ENCODE peak calls at places on chromosomes 16 and 17, in eight cellular contexts. One of them, this sample, is unnamed.

GRCh38 chr16:17839272-17839671 is 368.5 kb upstream of the XYLT1 start:
- DNase-seq in stomach: no peak
- DNase-seq in heart right ventricle: no peak
- DNase-seq in GM23248: no peak
- DNase-seq in dorsolateral prefrontal cortex: no peak
- DNase-seq in cardiac fibroblast: no peak
- DNase-seq in fibroblast of the aortic adventitia: peak
- DNase-seq in A549: no peak
- DNase-seq in this sample: no peak

GRCh38 chr16:27827765-27828164 is 235.7 kb downstream of the GSG1L start:
- DNase-seq in stomach: no peak
- DNase-seq in heart right ventricle: no peak
- DNase-seq in GM23248: no peak
- DNase-seq in dorsolateral prefrontal cortex: no peak
- DNase-seq in cardiac fibroblast: no peak
- DNase-seq in fibroblast of the aortic adventitia: no peak
- DNase-seq in A549: no peak
- DNase-seq in this sample: no peak

GRCh38 chr16:1990336-1991134 is 765 bp downstream of the SYNGR3 start:
- DNase-seq in stomach: peak
- DNase-seq in heart right ventricle: peak
- DNase-seq in GM23248: no peak
- DNase-seq in dorsolateral prefrontal cortex: peak
- DNase-seq in cardiac fibroblast: no peak
- DNase-seq in fibroblast of the aortic adventitia: no peak
- DNase-seq in A549: no peak
- DNase-seq in this sample: no peak

GRCh38 chr17:28928061-28928460 is 23.3 kb downstream of the PHF12 start:
- DNase-seq in stomach: no peak
- DNase-seq in heart right ventricle: no peak
- DNase-seq in GM23248: peak
- DNase-seq in dorsolateral prefrontal cortex: no peak
- DNase-seq in cardiac fibroblast: no peak
- DNase-seq in fibroblast of the aortic adventitia: peak
- DNase-seq in A549: no peak
- DNase-seq in this sample: no peak

GRCh38 chr17:50596191-50597037 is 35.9 kb downstream of the CACNA1G start:
- DNase-seq in stomach: no peak
- DNase-seq in heart right ventricle: no peak
- DNase-seq in GM23248: no peak
- DNase-seq in dorsolateral prefrontal cortex: no peak
- DNase-seq in cardiac fibroblast: no peak
- DNase-seq in fibroblast of the aortic adventitia: no peak
- DNase-seq in A549: no peak
- DNase-seq in this sample: no peak

GRCh38 chr16:51565149-51565548 is 414.1 kb upstream of the SALL1 start:
- DNase-seq in stomach: no peak
- DNase-seq in heart right ventricle: no peak
- DNase-seq in GM23248: no peak
- DNase-seq in dorsolateral prefrontal cortex: no peak
- DNase-seq in cardiac fibroblast: no peak
- DNase-seq in fibroblast of the aortic adventitia: no peak
- DNase-seq in A549: no peak
- DNase-seq in this sample: no peak

GRCh38 chr17:27571563-27572129 is 59.3 kb upstream of the LGALS9 start:
- DNase-seq in stomach: no peak
- DNase-seq in heart right ventricle: no peak
- DNase-seq in GM23248: no peak
- DNase-seq in dorsolateral prefrontal cortex: no peak
- DNase-seq in cardiac fibroblast: no peak
- DNase-seq in fibroblast of the aortic adventitia: no peak
- DNase-seq in A549: no peak
- DNase-seq in this sample: no peak

GRCh38 chr17:57948555-57949420 is 6.4 kb downstream of the CUEDC1 start:
- DNase-seq in stomach: no peak
- DNase-seq in heart right ventricle: peak
- DNase-seq in GM23248: peak
- DNase-seq in dorsolateral prefrontal cortex: no peak
- DNase-seq in cardiac fibroblast: peak
- DNase-seq in fibroblast of the aortic adventitia: peak
- DNase-seq in A549: peak
- DNase-seq in this sample: peak

GRCh38 chr17:78250891-78251772 is 19.7 kb downstream of the TMEM235 start:
- DNase-seq in stomach: peak
- DNase-seq in heart right ventricle: peak
- DNase-seq in GM23248: peak
- DNase-seq in dorsolateral prefrontal cortex: peak
- DNase-seq in cardiac fibroblast: peak
- DNase-seq in fibroblast of the aortic adventitia: peak
- DNase-seq in A549: peak
- DNase-seq in this sample: peak

GRCh38 chr17:78251773-78252103 is 20.3 kb downstream of the TMEM235 start:
- DNase-seq in stomach: no peak
- DNase-seq in heart right ventricle: no peak
- DNase-seq in GM23248: no peak
- DNase-seq in dorsolateral prefrontal cortex: no peak
- DNase-seq in cardiac fibroblast: no peak
- DNase-seq in fibroblast of the aortic adventitia: no peak
- DNase-seq in A549: no peak
- DNase-seq in this sample: no peak

GRCh38 chr17:78252111-78252634 is 20.7 kb downstream of the TMEM235 start:
- DNase-seq in stomach: peak
- DNase-seq in heart right ventricle: no peak
- DNase-seq in GM23248: no peak
- DNase-seq in dorsolateral prefrontal cortex: no peak
- DNase-seq in cardiac fibroblast: no peak
- DNase-seq in fibroblast of the aortic adventitia: no peak
- DNase-seq in A549: no peak
- DNase-seq in this sample: no peak

GRCh38 chr17:78253946-78254672 is 22.7 kb downstream of the TMEM235 start:
- DNase-seq in stomach: peak
- DNase-seq in heart right ventricle: peak
- DNase-seq in GM23248: peak
- DNase-seq in dorsolateral prefrontal cortex: peak
- DNase-seq in cardiac fibroblast: peak
- DNase-seq in fibroblast of the aortic adventitia: peak
- DNase-seq in A549: peak
- DNase-seq in this sample: peak

DNA sequence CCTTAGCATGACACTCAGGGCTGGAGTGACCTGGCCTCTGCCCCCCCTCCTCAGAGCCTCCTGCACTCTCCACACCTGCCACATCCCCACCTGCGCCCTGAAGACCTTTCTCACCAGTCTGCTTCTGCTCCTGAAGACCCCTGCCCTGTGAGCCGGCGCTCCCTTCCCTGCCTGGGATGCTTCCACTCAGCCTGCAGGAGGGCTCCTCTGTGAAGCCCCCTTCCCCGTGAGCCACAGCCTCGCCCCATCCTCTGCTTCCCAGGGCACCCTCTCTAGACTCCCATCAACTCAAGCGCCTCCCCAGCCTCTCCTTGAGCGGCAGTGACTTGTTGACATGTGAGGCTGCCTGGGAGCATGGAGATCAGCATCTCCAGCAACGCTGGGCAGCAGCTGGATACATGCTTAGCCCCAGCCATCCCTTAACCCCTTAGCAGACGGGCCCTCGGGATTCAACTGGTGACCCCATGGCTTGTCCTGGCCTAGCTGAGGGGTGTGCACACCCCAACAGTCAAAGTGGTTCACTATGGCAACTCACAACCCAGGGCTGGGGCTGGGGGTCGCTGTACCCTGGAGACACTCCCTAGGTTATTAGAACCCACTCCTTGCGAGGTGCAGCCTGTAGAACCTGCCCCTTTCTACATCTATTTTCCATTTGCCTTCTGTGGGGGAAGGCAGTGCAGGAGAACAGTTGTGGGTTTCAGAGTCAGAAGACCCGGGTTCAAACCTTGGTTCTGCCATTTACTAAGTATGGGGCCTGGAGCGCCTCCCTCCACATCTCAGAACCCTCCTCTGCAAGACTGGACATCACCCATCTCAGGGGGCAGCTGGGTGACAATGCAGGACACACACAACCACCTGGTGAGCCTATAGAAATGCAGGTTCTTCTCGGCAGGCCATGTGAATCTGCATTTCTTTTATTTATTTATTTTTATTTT is 21.5 kb downstream of the TMEM235 start:
- DNase-seq in stomach: no peak
- DNase-seq in heart right ventricle: no peak
- DNase-seq in GM23248: peak
- DNase-seq in dorsolateral prefrontal cortex: no peak
- DNase-seq in cardiac fibroblast: no peak
- DNase-seq in fibroblast of the aortic adventitia: no peak
- DNase-seq in A549: no peak
- DNase-seq in this sample: no peak
- H3K4me3 ChIP-seq in stomach: no peak
- H3K4me3 ChIP-seq in heart right ventricle: no peak
- H3K4me3 ChIP-seq in GM23248: no peak
- H3K4me3 ChIP-seq in dorsolateral prefrontal cortex: no peak
- H3K4me3 ChIP-seq in cardiac fibroblast: no peak
- H3K4me3 ChIP-seq in fibroblast of the aortic adventitia: no peak
- H3K4me3 ChIP-seq in A549: no peak
- H3K4me3 ChIP-seq in this sample: no peak

GRCh38 chr17:36942631-36943125 is 5.4 kb downstream of the LHX1 start:
- DNase-seq in stomach: no peak
- DNase-seq in heart right ventricle: no peak
- DNase-seq in GM23248: no peak
- DNase-seq in dorsolateral prefrontal cortex: no peak
- DNase-seq in cardiac fibroblast: no peak
- DNase-seq in fibroblast of the aortic adventitia: no peak
- DNase-seq in A549: no peak
- DNase-seq in this sample: no peak

GRCh38 chr17:36942031-36942599 is 4.8 kb downstream of the LHX1 start:
- DNase-seq in stomach: no peak
- DNase-seq in heart right ventricle: no peak
- DNase-seq in GM23248: no peak
- DNase-seq in dorsolateral prefrontal cortex: no peak
- DNase-seq in cardiac fibroblast: no peak
- DNase-seq in fibroblast of the aortic adventitia: no peak
- DNase-seq in A549: no peak
- DNase-seq in this sample: no peak

GRCh38 chr17:36939944-36940312 is 2.7 kb downstream of the LHX1 start:
- DNase-seq in stomach: no peak
- DNase-seq in heart right ventricle: no peak
- DNase-seq in GM23248: no peak
- DNase-seq in dorsolateral prefrontal cortex: no peak
- DNase-seq in cardiac fibroblast: no peak
- DNase-seq in fibroblast of the aortic adventitia: no peak
- DNase-seq in A549: no peak
- DNase-seq in this sample: no peak

GRCh38 chr17:36940313-36941264 is 3.3 kb downstream of the LHX1 start:
- DNase-seq in stomach: no peak
- DNase-seq in heart right ventricle: no peak
- DNase-seq in GM23248: no peak
- DNase-seq in dorsolateral prefrontal cortex: no peak
- DNase-seq in cardiac fibroblast: no peak
- DNase-seq in fibroblast of the aortic adventitia: no peak
- DNase-seq in A549: no peak
- DNase-seq in this sample: no peak

DNA sequence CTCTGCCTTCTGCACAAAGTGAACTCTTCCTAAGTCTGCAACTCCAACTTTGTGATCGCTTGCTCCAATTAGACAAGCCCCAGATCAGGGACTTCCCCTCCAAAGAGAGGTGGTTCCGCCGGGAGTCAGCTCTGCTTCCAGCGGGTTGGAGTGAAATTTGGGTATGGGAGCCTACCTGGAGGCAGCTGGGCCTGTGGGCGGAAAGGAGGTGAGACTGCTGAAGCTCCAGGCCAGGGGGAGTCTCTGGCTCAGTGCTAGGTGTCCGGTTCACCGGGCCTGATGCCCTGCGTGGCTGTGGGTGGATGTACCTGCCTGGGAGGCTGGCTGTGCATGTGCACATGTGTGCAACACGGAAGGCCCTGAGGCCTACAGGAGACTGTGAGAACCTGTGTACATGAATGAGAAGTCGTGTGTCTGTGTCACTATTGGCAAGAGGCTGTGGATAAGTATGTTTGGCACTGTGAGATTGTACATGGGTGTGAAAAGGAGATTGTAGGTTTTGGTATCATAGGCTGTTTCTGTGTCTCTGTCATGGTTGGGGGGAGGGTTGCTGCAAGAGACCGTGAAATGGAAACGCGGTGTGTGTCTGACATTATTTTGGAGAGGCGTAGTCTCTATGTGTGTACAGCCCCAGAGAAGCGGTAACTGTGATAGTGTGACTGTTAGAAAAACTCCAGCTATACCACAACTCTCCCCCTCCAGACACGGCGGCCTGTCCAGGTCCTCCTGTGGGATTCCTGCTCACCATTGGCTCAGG is 4.2 kb downstream of the LHX1 start:
- DNase-seq in stomach: no peak
- DNase-seq in heart right ventricle: no peak
- DNase-seq in GM23248: no peak
- DNase-seq in dorsolateral prefrontal cortex: no peak
- DNase-seq in cardiac fibroblast: no peak
- DNase-seq in fibroblast of the aortic adventitia: no peak
- DNase-seq in A549: no peak
- DNase-seq in this sample: no peak
- H3K4me3 ChIP-seq in stomach: peak
- H3K4me3 ChIP-seq in heart right ventricle: peak
- H3K4me3 ChIP-seq in GM23248: no peak
- H3K4me3 ChIP-seq in dorsolateral prefrontal cortex: no peak
- H3K4me3 ChIP-seq in cardiac fibroblast: no peak
- H3K4me3 ChIP-seq in fibroblast of the aortic adventitia: no peak
- H3K4me3 ChIP-seq in A549: no peak
- H3K4me3 ChIP-seq in this sample: no peak

DNA sequence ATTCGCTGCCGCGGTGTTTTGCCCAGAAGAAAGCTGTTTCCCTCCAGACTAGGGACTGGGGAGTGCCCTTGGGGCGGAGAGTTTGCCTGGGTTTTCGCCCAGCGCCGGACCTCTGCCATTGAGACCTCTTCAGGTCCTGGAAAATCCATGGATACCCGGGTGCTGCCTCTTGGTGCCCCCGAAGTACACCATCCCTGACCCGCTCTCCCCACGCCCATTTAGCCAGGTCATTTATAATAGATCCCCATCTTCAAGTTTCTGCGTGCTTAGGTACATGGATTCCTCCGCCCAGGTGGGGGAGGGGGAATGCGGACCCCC is 15.0 kb upstream of the CBX8 start:
- DNase-seq in stomach: no peak
- DNase-seq in heart right ventricle: no peak
- DNase-seq in GM23248: no peak
- DNase-seq in dorsolateral prefrontal cortex: no peak
- DNase-seq in cardiac fibroblast: no peak
- DNase-seq in fibroblast of the aortic adventitia: no peak
- DNase-seq in A549: no peak
- DNase-seq in this sample: no peak
- H3K4me3 ChIP-seq in stomach: peak
- H3K4me3 ChIP-seq in heart right ventricle: no peak
- H3K4me3 ChIP-seq in GM23248: no peak
- H3K4me3 ChIP-seq in dorsolateral prefrontal cortex: peak
- H3K4me3 ChIP-seq in cardiac fibroblast: no peak
- H3K4me3 ChIP-seq in fibroblast of the aortic adventitia: no peak
- H3K4me3 ChIP-seq in A549: peak
- H3K4me3 ChIP-seq in this sample: peak

DNA sequence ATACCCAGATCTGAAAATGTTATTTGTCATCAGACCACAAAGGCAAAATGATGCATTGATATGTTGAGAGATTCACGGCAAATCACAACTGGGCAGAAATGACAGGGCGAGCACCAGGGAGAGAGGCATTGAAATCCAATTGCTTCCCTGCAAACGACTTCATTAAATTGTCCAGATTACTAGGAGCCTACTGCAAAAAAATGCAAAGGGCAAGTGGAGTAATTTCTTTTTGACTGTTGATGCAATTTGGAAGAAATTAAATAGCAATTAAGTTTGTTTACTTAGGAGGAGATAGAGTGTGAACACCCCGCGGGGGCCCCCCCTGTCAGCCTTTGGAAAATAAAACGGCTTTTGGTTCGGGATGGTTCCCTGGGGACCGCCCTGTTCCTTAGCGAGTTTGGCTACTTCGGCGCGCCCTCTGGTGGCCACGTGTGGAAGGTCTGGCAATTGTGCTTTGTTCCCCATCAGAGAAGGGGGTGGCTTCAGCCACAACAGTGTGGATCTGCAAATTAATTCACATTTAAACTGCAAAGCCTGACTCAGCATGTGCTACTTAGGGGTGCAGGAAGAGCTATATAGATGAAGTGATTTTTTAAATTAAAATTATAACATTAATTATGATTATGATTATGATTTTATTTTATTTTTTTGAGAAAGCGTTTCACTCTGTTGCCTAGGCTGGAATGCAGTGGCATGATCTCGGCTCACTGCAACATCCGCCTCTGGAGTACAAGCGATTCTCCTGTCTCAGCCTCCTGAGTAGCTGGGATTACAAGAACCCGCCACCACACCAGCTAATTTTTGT is 14.5 kb upstream of the TMC7 start:
- DNase-seq in stomach: peak
- DNase-seq in heart right ventricle: peak
- DNase-seq in GM23248: peak
- DNase-seq in dorsolateral prefrontal cortex: peak
- DNase-seq in cardiac fibroblast: peak
- DNase-seq in fibroblast of the aortic adventitia: peak
- DNase-seq in A549: peak
- DNase-seq in this sample: peak
- H3K4me3 ChIP-seq in stomach: peak
- H3K4me3 ChIP-seq in heart right ventricle: peak
- H3K4me3 ChIP-seq in GM23248: peak
- H3K4me3 ChIP-seq in dorsolateral prefrontal cortex: peak
- H3K4me3 ChIP-seq in cardiac fibroblast: peak
- H3K4me3 ChIP-seq in fibroblast of the aortic adventitia: peak
- H3K4me3 ChIP-seq in A549: peak
- H3K4me3 ChIP-seq in this sample: peak